ENCODE peak calls at places on chromosomes 3 and 15, in nine cellular contexts. L is activated CD4-positive, alpha-beta memory T cell treated with anti-CD3 and anti-CD28 coated beads for 36 hours; K is T-helper 1 cell; W is HEK293T; D is NCI-H1092; O is choroid plexus epithelial cell; J is NCI-H1694 treated with DMSO at 0.1 percent for 48 hours; P is cardiac fibroblast; Y is activated CD8-positive, alpha-beta memory T cell treated with anti-CD3 and anti-CD28 coated beads, Interleukin-2, amount 50 U/mL, for 4 hours. E is an unnamed sample.

GRCh38 chr3:169619793-169620192 is 43.7 kb downstream of the MECOM start:
- DNase-seq in L (no peak), K (no peak), W (no peak), D (no peak), O (no peak), J (no peak), P (no peak), Y (no peak), E (no peak)

GRCh38 chr3:121018917-121019321 is 110.9 kb downstream of the STXBP5L start:
- DNase-seq in L (no peak), K (no peak), W (no peak), D (no peak), O (no peak), J (no peak), P (no peak), Y (no peak), E (peak)

GRCh38 chr3:8575364-8576104 is 69.1 kb downstream of the SSUH2 start:
- DNase-seq in L (no peak), K (no peak), W (no peak), D (no peak), O (peak), J (no peak), P (peak), Y (no peak), E (no peak)

GRCh38 chr15:34847598-34847997 is 52.2 kb upstream of the ACTC1 start:
- DNase-seq in L (no peak), K (no peak), W (no peak), D (no peak), O (peak), J (no peak), P (peak), Y (no peak), E (no peak)

GRCh38 chr3:14152233-14152962 is 26.0 kb downstream of the XPC start:
- DNase-seq in L (no peak), K (no peak), W (no peak), D (no peak), O (peak), J (no peak), P (no peak), Y (no peak), E (no peak)

GRCh38 chr3:182568756-182569155 is 224.5 kb upstream of the ATP11B start:
- DNase-seq in L (no peak), K (no peak), W (no peak), D (no peak), O (no peak), J (no peak), P (no peak), Y (no peak), E (no peak)

GRCh38 chr3:139185482-139185881 is 140.8 kb upstream of the PRR23C start:
- DNase-seq in L (no peak), K (no peak), W (no peak), D (no peak), O (no peak), J (no peak), P (no peak), Y (no peak), E (no peak)

GRCh38 chr3:3799173-3800075 is at the start of gene LRRN1:
- DNase-seq in L (peak), K (no peak), W (peak), D (peak), O (no peak), J (peak), P (no peak), Y (peak), E (no peak)

GRCh38 chr15:71485094-71485693 is 325.2 kb upstream of the NR2E3 start:
- DNase-seq in L (no peak), K (no peak), W (peak), D (no peak), O (no peak), J (no peak), P (no peak), Y (no peak), E (no peak)

GRCh38 chr3:177377166-177377565 is 179.9 kb upstream of the TBL1XR1 start:
- DNase-seq in L (no peak), K (no peak), W (no peak), D (no peak), O (no peak), J (no peak), P (no peak), Y (no peak), E (peak)

GRCh38 chr3:60588806-60589205 is 662.4 kb downstream of the FHIT start:
- DNase-seq in L (no peak), K (no peak), W (no peak), D (no peak), O (no peak), J (no peak), P (no peak), Y (no peak), E (peak)

GRCh38 chr15:84909029-84909428 is 24.6 kb downstream of the SLC28A1 start:
- DNase-seq in L (no peak), K (no peak), W (no peak), D (no peak), O (no peak), J (no peak), P (no peak), Y (no peak), E (no peak)

GRCh38 chr3:146865175-146865755 is 260.1 kb upstream of the PLSCR5 start:
- DNase-seq in L (no peak), K (no peak), W (no peak), D (no peak), O (no peak), J (no peak), P (no peak), Y (no peak), E (no peak)

GRCh38 chr15:101795455-101795854 is 7.9 kb upstream of the OR4F6 start:
- DNase-seq in L (no peak), K (no peak), W (no peak), D (no peak), O (peak), J (no peak), P (peak), Y (no peak), E (peak)

GRCh38 chr15:45732544-45733130 is 97.8 kb downstream of the SQOR start:
- DNase-seq in L (no peak), K (no peak), W (no peak), D (peak), O (no peak), J (peak), P (peak), Y (no peak), E (no peak)

GRCh38 chr15:76038512-76038911 is 21.3 kb upstream of the TMEM266 start:
- DNase-seq in L (no peak), K (no peak), W (no peak), D (no peak), O (no peak), J (no peak), P (no peak), Y (no peak), E (peak)

GRCh38 chr3:120855665-120856437 is 52.2 kb upstream of the STXBP5L start:
- DNase-seq in L (no peak), K (no peak), W (peak), D (no peak), O (peak), J (peak), P (peak), Y (no peak), E (peak)

GRCh38 chr3:158492685-158493084 is 78.3 kb upstream of the MLF1 start:
- DNase-seq in L (no peak), K (no peak), W (peak), D (no peak), O (no peak), J (no peak), P (no peak), Y (no peak), E (no peak)

GRCh38 chr3:136632625-136633081 is 119.5 kb downstream of the STAG1 start:
- DNase-seq in L (no peak), K (no peak), W (no peak), D (no peak), O (no peak), J (no peak), P (no peak), Y (no peak), E (no peak)

GRCh38 chr15:99165956-99166689 is 61.2 kb downstream of the SYNM start:
- DNase-seq in L (no peak), K (no peak), W (no peak), D (no peak), O (no peak), J (no peak), P (no peak), Y (no peak), E (no peak)

GRCh38 chr3:188021041-188021440 is 132.9 kb upstream of the LPP start:
- DNase-seq in L (no peak), K (no peak), W (no peak), D (no peak), O (peak), J (no peak), P (peak), Y (no peak), E (no peak)

GRCh38 chr3:148227534-148227933 is 470.2 kb upstream of the AGTR1 start:
- DNase-seq in L (no peak), K (no peak), W (no peak), D (no peak), O (peak), J (no peak), P (no peak), Y (no peak), E (peak)

GRCh38 chr3:151091685-151092352 is 6.4 kb downstream of the MED12L start:
- DNase-seq in L (no peak), K (no peak), W (no peak), D (no peak), O (no peak), J (no peak), P (no peak), Y (no peak), E (no peak)

GRCh38 chr3:171269557-171269956 is 190.6 kb downstream of the TNIK start:
- DNase-seq in L (no peak), K (no peak), W (no peak), D (no peak), O (no peak), J (no peak), P (peak), Y (no peak), E (no peak)